ENCODE peak calls at places on chromosomes 5 and 9, in four cellular contexts. One of them, this sample, is unnamed.
A peak's percentile ranks its signal among the peaks of the same experiment; 100 is the strongest.

GRCh38 chr5:168263108-168263507 is 28.3 kb upstream of the WWC1 start:
- DNase-seq in cardiac muscle cell: no peak
- DNase-seq in uterus: no peak
- DNase-seq in Peyer's patch: no peak
- DNase-seq in this sample: no peak

GRCh38 chr5:135501965-135502364 is 33.8 kb downstream of the NEUROG1 start:
- DNase-seq in cardiac muscle cell: no peak
- DNase-seq in Peyer's patch: no peak
- DNase-seq in uterus: no peak
- DNase-seq in this sample: no peak

GRCh38 chr5:114449836-114450515 is 88.1 kb downstream of the KCNN2 start:
- DNase-seq in cardiac muscle cell: peak; percentile 90
- DNase-seq in Peyer's patch: peak; percentile 81
- DNase-seq in uterus: peak; percentile 58
- DNase-seq in this sample: peak; percentile 74

GRCh38 chr5:91061946-91062586 is 321.1 kb downstream of the ARRDC3 start:
- DNase-seq in Peyer's patch: no peak
- DNase-seq in uterus: no peak
- DNase-seq in cardiac muscle cell: no peak
- DNase-seq in this sample: no peak

GRCh38 chr9:82763631-82764030 is 299.3 kb downstream of the RASEF start:
- DNase-seq in Peyer's patch: no peak
- DNase-seq in cardiac muscle cell: no peak
- DNase-seq in uterus: no peak
- DNase-seq in this sample: no peak

GRCh38 chr5:3181641-3182040 is 414.0 kb upstream of the IRX1 start:
- DNase-seq in uterus: no peak
- DNase-seq in cardiac muscle cell: no peak
- DNase-seq in Peyer's patch: no peak
- DNase-seq in this sample: no peak

GRCh38 chr9:113600477-113600851 is 136.9 kb downstream of the RGS3 start:
- DNase-seq in Peyer's patch: no peak
- DNase-seq in cardiac muscle cell: no peak
- DNase-seq in uterus: no peak
- DNase-seq in this sample: peak; percentile 19

GRCh38 chr5:125536095-125536494 is 789.7 kb upstream of the ZNF608 start:
- DNase-seq in cardiac muscle cell: no peak
- DNase-seq in Peyer's patch: no peak
- DNase-seq in uterus: no peak
- DNase-seq in this sample: no peak

GRCh38 chr5:137212471-137212870 is 286.7 kb downstream of the SPOCK1 start:
- DNase-seq in cardiac muscle cell: no peak
- DNase-seq in uterus: no peak
- DNase-seq in Peyer's patch: no peak
- DNase-seq in this sample: no peak

GRCh38 chr5:54443264-54443663 is 12.2 kb upstream of the HSPB3 start:
- DNase-seq in uterus: no peak
- DNase-seq in Peyer's patch: no peak
- DNase-seq in cardiac muscle cell: peak; percentile 69
- DNase-seq in this sample: no peak

GRCh38 chr9:127770905-127771569 is 7.4 kb downstream of the SH2D3C start:
- DNase-seq in cardiac muscle cell: peak; percentile 99
- DNase-seq in Peyer's patch: peak; percentile 98
- DNase-seq in uterus: peak; percentile 99
- DNase-seq in this sample: peak; percentile 99

GRCh38 chr5:35197351-35197750 is 32.9 kb downstream of the PRLR start:
- DNase-seq in cardiac muscle cell: no peak
- DNase-seq in uterus: no peak
- DNase-seq in Peyer's patch: no peak
- DNase-seq in this sample: no peak

GRCh38 chr9:100579665-100580064 is 1.8 kb downstream of the CAVIN4 start:
- DNase-seq in cardiac muscle cell: peak; percentile 35
- DNase-seq in Peyer's patch: no peak
- DNase-seq in uterus: no peak
- DNase-seq in this sample: no peak

GRCh38 chr5:90096415-90097081 is 313.0 kb downstream of the CETN3 start:
- DNase-seq in cardiac muscle cell: peak; percentile 63
- DNase-seq in Peyer's patch: no peak
- DNase-seq in uterus: peak; percentile 23
- DNase-seq in this sample: no peak

GRCh38 chr5:1204693-1205242 is 3.4 kb downstream of the SLC6A19 start:
- DNase-seq in uterus: no peak
- DNase-seq in Peyer's patch: no peak
- DNase-seq in cardiac muscle cell: peak; percentile 59
- DNase-seq in this sample: peak; percentile 50

GRCh38 chr5:170108266-170108785 is 2.6 kb downstream of the FOXI1 start:
- DNase-seq in cardiac muscle cell: no peak
- DNase-seq in uterus: no peak
- DNase-seq in Peyer's patch: no peak
- DNase-seq in this sample: no peak

GRCh38 chr9:87878930-87879603 is 3.6 kb upstream of the SPATA31E1 start:
- DNase-seq in uterus: no peak
- DNase-seq in cardiac muscle cell: no peak
- DNase-seq in Peyer's patch: no peak
- DNase-seq in this sample: no peak

GRCh38 chr9:32698706-32699277 is 63.3 kb upstream of the TAF1L start:
- DNase-seq in Peyer's patch: no peak
- DNase-seq in cardiac muscle cell: no peak
- DNase-seq in uterus: no peak
- DNase-seq in this sample: no peak

GRCh38 chr5:95317085-95317484 is 32.2 kb upstream of the MCTP1 start:
- DNase-seq in Peyer's patch: no peak
- DNase-seq in cardiac muscle cell: no peak
- DNase-seq in uterus: no peak
- DNase-seq in this sample: no peak

GRCh38 chr5:125696762-125697161 is 726.4 kb upstream of the GRAMD2B start:
- DNase-seq in cardiac muscle cell: no peak
- DNase-seq in Peyer's patch: no peak
- DNase-seq in uterus: no peak
- DNase-seq in this sample: no peak

GRCh38 chr9:128092199-128092977 is 24.4 kb downstream of the SLC25A25 start:
- DNase-seq in Peyer's patch: no peak
- DNase-seq in cardiac muscle cell: no peak
- DNase-seq in uterus: no peak
- DNase-seq in this sample: peak; percentile 21

GRCh38 chr9:138045541-138046490 is 168.2 kb downstream of the CACNA1B start:
- DNase-seq in cardiac muscle cell: no peak
- DNase-seq in uterus: no peak
- DNase-seq in Peyer's patch: peak; percentile 36
- DNase-seq in this sample: no peak

GRCh38 chr9:121266906-121267650 is 884 bp upstream of the GSN start:
- DNase-seq in cardiac muscle cell: no peak
- DNase-seq in Peyer's patch: no peak
- DNase-seq in uterus: peak; percentile 50
- DNase-seq in this sample: no peak

GRCh38 chr9:561430-561829 is 280.1 kb upstream of the DMRT1 start:
- DNase-seq in cardiac muscle cell: no peak
- DNase-seq in Peyer's patch: no peak
- DNase-seq in uterus: no peak
- DNase-seq in this sample: no peak

GRCh38 chr9:77839459-77840140 is 191.5 kb upstream of the GNA14 start:
- DNase-seq in Peyer's patch: no peak
- DNase-seq in cardiac muscle cell: no peak
- DNase-seq in uterus: no peak
- DNase-seq in this sample: no peak

GRCh38 chr9:129406278-129407225 is 214.3 kb downstream of the C9orf50 start:
- DNase-seq in Peyer's patch: peak; percentile 84
- DNase-seq in uterus: peak; percentile 73
- DNase-seq in cardiac muscle cell: no peak
- DNase-seq in this sample: peak; percentile 87

GRCh38 chr5:103367722-103368121 is 109.2 kb downstream of the MACIR start:
- DNase-seq in uterus: no peak
- DNase-seq in cardiac muscle cell: no peak
- DNase-seq in Peyer's patch: no peak
- DNase-seq in this sample: no peak

GRCh38 chr5:73370076-73370475 is 78.5 kb downstream of the FOXD1 start:
- DNase-seq in cardiac muscle cell: no peak
- DNase-seq in Peyer's patch: no peak
- DNase-seq in uterus: no peak
- DNase-seq in this sample: no peak

GRCh38 chr9:2228132-2228531 is 213.0 kb downstream of the SMARCA2 start:
- DNase-seq in Peyer's patch: peak; percentile 56
- DNase-seq in cardiac muscle cell: no peak
- DNase-seq in uterus: no peak
- DNase-seq in this sample: peak; percentile 50

GRCh38 chr9:7844283-7844682 is 44.7 kb upstream of the DMAC1 start:
- DNase-seq in uterus: no peak
- DNase-seq in cardiac muscle cell: peak; percentile 39
- DNase-seq in Peyer's patch: no peak
- DNase-seq in this sample: no peak

GRCh38 chr5:137022725-137023124 is 476.4 kb downstream of the SPOCK1 start:
- DNase-seq in uterus: no peak
- DNase-seq in Peyer's patch: no peak
- DNase-seq in cardiac muscle cell: no peak
- DNase-seq in this sample: no peak

GRCh38 chr9:33153666-33154065 is 13.5 kb downstream of the B4GALT1 start:
- DNase-seq in Peyer's patch: no peak
- DNase-seq in uterus: no peak
- DNase-seq in cardiac muscle cell: no peak
- DNase-seq in this sample: no peak

GRCh38 chr5:142955628-142956027 is 185.5 kb downstream of the ARHGAP26 start:
- DNase-seq in Peyer's patch: no peak
- DNase-seq in uterus: no peak
- DNase-seq in cardiac muscle cell: no peak
- DNase-seq in this sample: no peak

GRCh38 chr9:89010526-89011089 is 19.3 kb downstream of the S1PR3 start:
- DNase-seq in cardiac muscle cell: no peak
- DNase-seq in Peyer's patch: no peak
- DNase-seq in uterus: no peak
- DNase-seq in this sample: no peak

GRCh38 chr5:11104543-11105151 is 343.6 kb upstream of the DAP start:
- DNase-seq in uterus: no peak
- DNase-seq in cardiac muscle cell: no peak
- DNase-seq in Peyer's patch: no peak
- DNase-seq in this sample: no peak

GRCh38 chr5:72443883-72444282 is 63.3 kb downstream of the ZNF366 start:
- DNase-seq in cardiac muscle cell: no peak
- DNase-seq in Peyer's patch: no peak
- DNase-seq in uterus: no peak
- DNase-seq in this sample: no peak

GRCh38 chr9:125894566-125894965 is 147.4 kb downstream of the PBX3 start:
- DNase-seq in cardiac muscle cell: no peak
- DNase-seq in uterus: no peak
- DNase-seq in Peyer's patch: no peak
- DNase-seq in this sample: no peak

GRCh38 chr9:125896964-125897363 is 149.8 kb downstream of the PBX3 start:
- DNase-seq in cardiac muscle cell: no peak
- DNase-seq in uterus: no peak
- DNase-seq in Peyer's patch: no peak
- DNase-seq in this sample: no peak

GRCh38 chr9:125902224-125902623 is 155.1 kb downstream of the PBX3 start:
- DNase-seq in cardiac muscle cell: no peak
- DNase-seq in Peyer's patch: no peak
- DNase-seq in uterus: no peak
- DNase-seq in this sample: no peak

GRCh38 chr9:125893277-125893676 is 146.1 kb downstream of the PBX3 start:
- DNase-seq in uterus: no peak
- DNase-seq in Peyer's patch: no peak
- DNase-seq in cardiac muscle cell: no peak
- DNase-seq in this sample: no peak

DNA sequence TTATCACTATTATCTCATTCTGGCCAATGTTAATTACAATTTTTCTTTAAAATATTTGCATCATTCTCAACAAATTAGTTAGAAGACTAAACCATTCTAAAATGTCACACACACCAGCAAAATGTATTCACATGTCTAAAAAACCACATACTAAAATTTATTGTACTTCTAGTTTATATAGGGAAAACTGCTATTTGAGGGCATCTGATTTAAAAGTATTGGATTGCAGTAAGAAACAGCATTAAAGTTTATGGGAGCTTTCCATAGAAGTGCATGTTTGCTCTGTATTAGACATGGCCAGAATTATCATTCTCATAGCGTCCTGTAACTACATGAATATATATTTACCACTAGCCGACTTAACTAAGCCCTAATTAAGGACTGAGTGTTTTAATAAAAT is 150.3 kb downstream of the PBX3 start:
- DNase-seq in Peyer's patch: no peak
- DNase-seq in cardiac muscle cell: no peak
- DNase-seq in uterus: no peak
- DNase-seq in this sample: no peak
- H3K4me1 ChIP-seq in Peyer's patch: peaks cover 12% of the 10 kb centered on the region
- H3K4me1 ChIP-seq in cardiac muscle cell: peaks cover 28% of the 10 kb centered on the region
- H3K4me1 ChIP-seq in uterus: no peaks in the 10 kb centered on the region
- H3K4me1 ChIP-seq in this sample: no peaks in the 10 kb centered on the region

GRCh38 chr5:44695259-44695658 is 113.5 kb upstream of the MRPS30 start:
- DNase-seq in uterus: no peak
- DNase-seq in Peyer's patch: no peak
- DNase-seq in cardiac muscle cell: no peak
- DNase-seq in this sample: no peak

GRCh38 chr5:44697025-44697424 is 111.7 kb upstream of the MRPS30 start:
- DNase-seq in Peyer's patch: no peak
- DNase-seq in cardiac muscle cell: no peak
- DNase-seq in uterus: no peak
- DNase-seq in this sample: no peak

GRCh38 chr5:44691811-44692210 is 116.9 kb upstream of the MRPS30 start:
- DNase-seq in uterus: no peak
- DNase-seq in Peyer's patch: no peak
- DNase-seq in cardiac muscle cell: no peak
- DNase-seq in this sample: no peak
- TF ChIP-seq CTCF in uterus: no peak
- TF ChIP-seq CTCF in Peyer's patch: no peak
- TF ChIP-seq CTCF in cardiac muscle cell: no peak
- TF ChIP-seq CTCF in this sample: no peak

GRCh38 chr5:78505860-78506259 is 142.7 kb downstream of the LHFPL2 start:
- DNase-seq in cardiac muscle cell: no peak
- DNase-seq in uterus: no peak
- DNase-seq in Peyer's patch: no peak
- DNase-seq in this sample: no peak
- H3K4me1 ChIP-seq in cardiac muscle cell: peaks cover 92% of the 10 kb centered on the region
- H3K4me1 ChIP-seq in uterus: peaks cover 14% of the 10 kb centered on the region
- H3K4me1 ChIP-seq in Peyer's patch: peaks cover 20% of the 10 kb centered on the region
- H3K4me1 ChIP-seq in this sample: peaks cover 17% of the 10 kb centered on the region

GRCh38 chr5:126777257-126777973 is 479 bp downstream of the LMNB1 start:
- DNase-seq in Peyer's patch: peak; percentile 81
- DNase-seq in cardiac muscle cell: peak; percentile 79
- DNase-seq in uterus: peak; percentile 41
- DNase-seq in this sample: peak; percentile 59
- TF ChIP-seq CTCF in Peyer's patch: no peak
- TF ChIP-seq CTCF in cardiac muscle cell: peak; percentile 18
- TF ChIP-seq CTCF in uterus: no peak
- TF ChIP-seq CTCF in this sample: peak; percentile 7

DNA sequence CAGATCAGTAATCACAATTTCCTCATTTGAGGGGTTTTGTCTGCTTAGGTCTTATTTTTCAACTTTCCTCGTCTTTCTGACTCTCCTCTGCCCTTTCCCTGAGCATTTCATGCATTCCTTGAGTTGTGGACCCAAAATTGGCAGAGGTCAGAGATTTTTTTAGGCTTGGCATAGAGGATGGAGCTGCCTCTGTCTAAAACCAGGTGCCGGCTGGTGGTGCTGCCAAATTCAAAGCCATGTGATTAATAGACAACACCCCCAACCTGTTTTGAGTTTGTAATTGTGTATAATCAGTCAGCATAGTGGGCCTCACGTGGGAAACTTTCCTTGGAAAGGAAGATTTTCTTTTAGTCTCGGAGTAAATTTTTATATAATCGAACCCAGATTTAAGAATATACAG is 39.6 kb downstream of the TJP2 start:
- DNase-seq in Peyer's patch: no peak
- DNase-seq in uterus: no peak
- DNase-seq in cardiac muscle cell: no peak
- DNase-seq in this sample: no peak
- H3K4me1 ChIP-seq in Peyer's patch: no peaks in the 10 kb centered on the region
- H3K4me1 ChIP-seq in uterus: no peaks in the 10 kb centered on the region
- H3K4me1 ChIP-seq in cardiac muscle cell: peaks cover 55% of the 10 kb centered on the region
- H3K4me1 ChIP-seq in this sample: no peaks in the 10 kb centered on the region

This sample was measured in mucosa of descending colon.